ENCODE peak calls at places on chromosomes 1 and 21, in eight cellular contexts. T, L, U, O, B, Q, H and F are unnamed samples.
A peak's percentile ranks its signal among the peaks of the same experiment; 100 is the strongest.

GRCh38 chr1:212498243-212498642 is 65.5 kb downstream of the NENF start:
- DNase-seq in T (peak; percentile 46), U (peak; percentile 45), B (no peak), L (no peak), Q (no peak), O (no peak), H (no peak), F (peak; percentile 78)

GRCh38 chr1:203117611-203118575 is 9.6 kb upstream of the ADORA1 start:
- DNase-seq in Q (peak; percentile 80), U (peak; percentile 82), T (peak; percentile 59), L (peak; percentile 30), B (peak; percentile 66), H (peak; percentile 88), O (peak; percentile 39), F (peak; percentile 64)

GRCh38 chr1:15322648-15323350 is 75.8 kb downstream of the FHAD1 start:
- DNase-seq in Q (no peak), H (peak; percentile 56), T (no peak), U (no peak), L (no peak), B (peak; percentile 37), O (no peak), F (no peak)

GRCh38 chr21:45471229-45472052 is 66.5 kb downstream of the COL18A1 start:
- DNase-seq in B (peak; percentile 41), U (no peak), L (no peak), O (no peak), H (peak; percentile 67), Q (peak; percentile 87), T (no peak), F (peak; percentile 78)

GRCh38 chr1:94321662-94322061 is 84.3 kb upstream of the ARHGAP29 start:
- DNase-seq in L (no peak), B (no peak), H (no peak), T (no peak), O (peak; percentile 71), Q (no peak), U (no peak), F (no peak)

GRCh38 chr1:226738421-226738994 is 574 bp downstream of the ITPKB start:
- DNase-seq in H (peak; percentile 67), L (no peak), B (no peak), T (peak; percentile 41), O (no peak), U (no peak), Q (no peak), F (peak; percentile 43)

GRCh38 chr21:21682172-21682571 is 684.0 kb downstream of the NCAM2 start:
- DNase-seq in L (no peak), T (no peak), O (no peak), U (no peak), Q (no peak), B (no peak), H (no peak), F (peak; percentile 56)

GRCh38 chr1:112702067-112702395 is 4.9 kb downstream of the RHOC start:
- DNase-seq in Q (peak; percentile 30), L (no peak), H (no peak), U (no peak), O (no peak), B (no peak), T (no peak), F (no peak)

GRCh38 chr1:244901400-244901799 is 37.1 kb upstream of the HNRNPU start:
- DNase-seq in B (no peak), L (no peak), U (no peak), T (no peak), O (no peak), H (no peak), Q (no peak), F (no peak)

GRCh38 chr1:178389441-178389840 is 107.3 kb downstream of the CLEC20A start:
- DNase-seq in O (no peak), H (no peak), T (no peak), L (no peak), B (no peak), U (no peak), Q (no peak), F (no peak)